ENCODE peak calls at places on chromosomes 3 and 15, in four cellular contexts. A is breast epithelium, V is HL-60, B is upper lobe of right lung. G is an unnamed sample.

GRCh38 chr15:92714071-92714456 is 58.5 kb upstream of the FAM174B start:
- DNase-seq in A (peak), V (no peak), B (peak), G (no peak)

GRCh38 chr3:161508852-161509477 is 12.4 kb downstream of the OTOL1 start:
- DNase-seq in B (no peak), V (no peak), A (no peak), G (no peak)

GRCh38 chr15:44788748-44789147 is 52.4 kb downstream of the TRIM69 start:
- DNase-seq in V (no peak), B (no peak), A (no peak), G (no peak)

GRCh38 chr15:31440754-31441298 is 114.2 kb downstream of the KLF13 start:
- DNase-seq in A (no peak), V (no peak), B (peak), G (peak)

GRCh38 chr3:196639517-196640500 is at the start of gene NRROS:
- DNase-seq in B (peak), V (peak), A (peak), G (peak)

GRCh38 chr3:58238830-58239229 is 1.2 kb downstream of the ABHD6 start:
- DNase-seq in V (no peak), B (no peak), A (no peak), G (no peak)

GRCh38 chr3:186181901-186182300 is 73.0 kb upstream of the ETV5 start:
- DNase-seq in B (no peak), V (no peak), A (no peak), G (no peak)

GRCh38 chr3:143484851-143485512 is 363.3 kb downstream of the SLC9A9 start:
- DNase-seq in V (no peak), B (no peak), A (no peak), G (no peak)

GRCh38 chr15:59892995-59893394 is 111.1 kb upstream of the FOXB1 start:
- DNase-seq in B (no peak), V (no peak), A (no peak), G (no peak)

GRCh38 chr3:159635047-159635641 is 353.5 kb upstream of the IL12A start:
- DNase-seq in A (no peak), V (no peak), B (no peak), G (no peak)

GRCh38 chr15:84894743-84895425 is 10.4 kb downstream of the SLC28A1 start:
- DNase-seq in V (no peak), A (no peak), B (peak), G (no peak)

GRCh38 chr3:128849776-128850542 is 29.5 kb upstream of the ACAD9 start:
- DNase-seq in B (no peak), A (no peak), V (no peak), G (no peak)

GRCh38 chr3:194315088-194315964 is 35.8 kb downstream of the CPN2 start:
- DNase-seq in B (peak), V (peak), A (peak), G (peak)

GRCh38 chr3:155742339-155742980 is 2.4 kb downstream of the PLCH1 start:
- DNase-seq in B (no peak), V (no peak), A (no peak), G (no peak)

GRCh38 chr3:155744626-155745324 is at the start of gene PLCH1:
- DNase-seq in V (peak), B (peak), A (peak), G (peak)

GRCh38 chr3:155741598-155741997 is 3.3 kb downstream of the PLCH1 start:
- DNase-seq in V (no peak), A (no peak), B (no peak), G (no peak)

GRCh38 chr3:155744091-155744625 is 713 bp downstream of the PLCH1 start:
- DNase-seq in A (peak), B (peak), V (peak), G (peak)

GRCh38 chr3:155743616-155744015 is 1.3 kb downstream of the PLCH1 start:
- DNase-seq in A (no peak), B (no peak), V (no peak), G (no peak)
- H3K27ac ChIP-seq in A (no peak), B (peak), V (no peak), G (peak)

GRCh38 chr3:177358085-177358967 is 161.0 kb upstream of the TBL1XR1 start:
- DNase-seq in A (peak), B (peak), V (peak), G (peak)
- H3K27ac ChIP-seq in A (peak), B (peak), V (peak), G (peak)

GRCh38 chr3:100108464-100109079 is 5.7 kb downstream of the FILIP1L start:
- DNase-seq in B (no peak), A (no peak), V (no peak), G (no peak)
- H3K27ac ChIP-seq in B (no peak), A (no peak), V (no peak), G (no peak)

GRCh38 chr3:115211810-115212492 is 64.9 kb upstream of the ZBTB20 start:
- DNase-seq in V (no peak), B (no peak), A (no peak), G (no peak)
- H3K27ac ChIP-seq in V (no peak), B (no peak), A (no peak), G (no peak)

GRCh38 chr3:180447156-180447555 is 154.8 kb upstream of the TTC14 start:
- DNase-seq in V (no peak), A (no peak), B (no peak), G (no peak)
- H3K27ac ChIP-seq in V (no peak), A (no peak), B (no peak), G (no peak)

GRCh38 chr3:9422712-9423424 is 25.5 kb downstream of the SETD5 start:
- DNase-seq in V (peak), B (no peak), A (peak), G (peak)

GRCh38 chr3:9416139-9416780 is 18.8 kb downstream of the SETD5 start:
- DNase-seq in V (no peak), B (no peak), A (no peak), G (no peak)

GRCh38 chr3:9415485-9416138 is 18.2 kb downstream of the SETD5 start:
- DNase-seq in V (no peak), A (no peak), B (no peak), G (no peak)

DNA sequence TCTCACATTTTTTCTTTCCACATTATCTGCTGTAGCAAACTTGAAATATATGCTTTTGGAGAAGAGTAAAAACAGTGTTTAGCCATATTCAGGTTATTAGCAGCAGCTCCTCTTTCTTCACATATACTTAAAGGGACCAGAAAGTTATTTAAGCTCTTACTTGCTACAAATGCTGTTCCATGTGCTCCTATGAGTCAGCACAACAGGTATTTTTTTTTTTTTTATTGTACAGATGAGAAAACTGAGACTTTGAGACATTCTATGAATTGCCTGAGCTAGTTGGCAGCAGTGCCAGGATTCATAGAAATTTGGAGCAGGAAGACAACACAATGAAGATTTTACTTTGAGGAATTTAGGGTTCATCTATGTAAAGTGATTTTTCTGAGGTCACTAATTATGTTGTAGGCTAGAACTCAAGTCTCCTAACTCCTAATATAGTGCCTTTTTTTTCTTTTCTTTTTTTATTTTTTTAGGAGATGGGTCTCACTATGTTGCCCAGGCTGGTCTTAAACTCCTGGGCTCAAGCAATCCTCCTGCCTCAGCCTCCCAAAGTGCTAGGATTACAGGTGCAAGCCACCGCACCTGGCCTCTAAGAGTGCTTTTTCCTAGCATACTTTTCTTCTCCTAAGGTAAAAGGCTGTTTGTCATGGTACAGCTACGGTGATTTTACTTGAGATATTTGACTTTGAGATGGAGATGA is 23.6 kb downstream of the SETD5 start:
- DNase-seq in A (no peak), B (no peak), V (no peak), G (no peak)
- H3K27ac ChIP-seq in A (no peak), B (peak), V (no peak), G (no peak)

DNA sequence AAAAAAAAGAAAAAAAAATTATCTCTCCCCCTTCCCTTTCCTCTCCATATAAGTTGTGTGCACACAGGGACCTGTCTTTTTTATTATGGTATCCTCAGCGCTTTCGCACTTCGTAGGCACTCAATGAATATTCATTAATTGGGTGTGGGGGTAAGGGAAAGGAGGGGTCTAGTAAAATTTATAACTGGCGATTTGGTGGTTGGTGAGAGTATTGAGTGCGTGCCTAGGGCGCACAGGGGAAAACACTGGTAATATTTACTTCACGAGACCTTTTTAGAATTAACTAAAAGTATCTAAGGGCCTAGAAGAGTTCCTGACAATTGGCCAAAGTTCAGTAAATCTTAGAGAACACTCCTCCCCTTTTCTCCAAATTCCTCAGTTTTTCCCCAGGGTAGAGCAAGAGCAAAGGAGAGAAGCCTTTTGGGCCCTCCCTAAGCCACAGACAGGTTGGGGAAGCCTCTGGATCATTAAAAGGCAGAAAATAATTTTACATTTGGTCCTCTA is 25.7 kb downstream of the TYRO3 start:
- DNase-seq in B (no peak), A (no peak), V (no peak), G (no peak)
- H3K27ac ChIP-seq in B (peak), A (peak), V (no peak), G (peak)

G was measured in lower lobe of right lung.